ENCODE peak calls at places on chromosomes 7 and 10, in nine cellular contexts. G is CD4-positive, alpha-beta T cell; U is stimulated activated CD8-positive, alpha-beta memory T cell treated with anti-CD3 and anti-CD28 coated beads, Interleukin-15, amount 100 ng/mL, for 1 hour; P is hypothalamus; R is NCI-H510A treated with DMSO at 0.1 percent for 48 hours; F is NCI-H1105; O is activated T-helper 1 cell treated with anti-CD3 and anti-CD28 coated beads, Interleukin-2, amount 50 U/mL, for 16 hours; I is HTR-8/SVneo; Z is smooth muscle cell of the brain vasculature. X is an unnamed sample.

GRCh38 chr7:159050703-159051102 is 94.0 kb downstream of the VIPR2 start:
- DNase-seq in G (no peak), U (no peak), P (no peak), R (no peak), F (no peak), O (no peak), I (no peak), Z (no peak), X (no peak)

GRCh38 chr10:123009105-123009805 is 449 bp downstream of the ACADSB start:
- DNase-seq in G (peak), U (no peak), P (no peak), R (peak), F (no peak), O (no peak), I (no peak), Z (no peak), X (peak)

GRCh38 chr10:96700477-96701099 is 19.7 kb downstream of the PIK3AP1 start:
- DNase-seq in G (no peak), U (no peak), P (peak), R (no peak), F (no peak), O (no peak), I (no peak), Z (no peak), X (peak)

GRCh38 chr10:100791254-100792058 is 46.1 kb downstream of the PAX2 start:
- DNase-seq in G (no peak), U (no peak), P (no peak), R (no peak), F (no peak), O (no peak), I (no peak), Z (no peak), X (no peak)

GRCh38 chr7:103851357-103851756 is 138.1 kb downstream of the RELN start:
- DNase-seq in G (no peak), U (no peak), P (no peak), R (no peak), F (no peak), O (no peak), I (no peak), Z (no peak), X (no peak)

GRCh38 chr10:71045188-71045841 is 156.9 kb upstream of the PCBD1 start:
- DNase-seq in G (no peak), U (no peak), P (peak), R (peak), F (peak), O (no peak), I (no peak), Z (no peak), X (peak)

GRCh38 chr10:72509206-72509799 is 116.6 kb downstream of the MICU1 start:
- DNase-seq in G (no peak), U (no peak), P (no peak), R (no peak), F (no peak), O (no peak), I (no peak), Z (no peak), X (no peak)

GRCh38 chr10:97726636-97727178 is 10.2 kb upstream of the ZFYVE27 start:
- DNase-seq in G (no peak), U (no peak), P (no peak), R (no peak), F (no peak), O (no peak), I (no peak), Z (no peak), X (no peak)

GRCh38 chr10:1063232-1063862 is 7.2 kb downstream of the WDR37 start:
- DNase-seq in G (peak), U (no peak), P (no peak), R (no peak), F (no peak), O (no peak), I (no peak), Z (no peak), X (no peak)

GRCh38 chr10:48614481-48615383 is 9.9 kb upstream of the ARHGAP22 start:
- DNase-seq in G (no peak), U (no peak), P (no peak), R (no peak), F (no peak), O (no peak), I (no peak), Z (no peak), X (no peak)

GRCh38 chr10:78907458-78908211 is 161.1 kb upstream of the ZMIZ1 start:
- DNase-seq in G (no peak), U (no peak), P (no peak), R (no peak), F (no peak), O (no peak), I (no peak), Z (no peak), X (no peak)

GRCh38 chr7:117061751-117062150 is 108.5 kb downstream of the ST7 start:
- DNase-seq in G (no peak), U (no peak), P (no peak), R (no peak), F (no peak), O (no peak), I (no peak), Z (no peak), X (no peak)

GRCh38 chr7:100367676-100368613 is 5.3 kb upstream of the PILRA start:
- DNase-seq in G (no peak), U (no peak), P (no peak), R (no peak), F (no peak), O (no peak), I (no peak), Z (no peak), X (peak)

GRCh38 chr10:117000580-117000979 is 4.4 kb downstream of the SHTN1 start:
- DNase-seq in G (no peak), U (no peak), P (peak), R (no peak), F (no peak), O (no peak), I (no peak), Z (no peak), X (no peak)

GRCh38 chr10:23754179-23754578 is 315.3 kb downstream of the OTUD1 start:
- DNase-seq in G (no peak), U (no peak), P (no peak), R (no peak), F (no peak), O (no peak), I (no peak), Z (no peak), X (no peak)

GRCh38 chr7:45125193-45125904 is 13.9 kb upstream of the TBRG4 start:
- DNase-seq in G (no peak), U (no peak), P (no peak), R (no peak), F (no peak), O (no peak), I (no peak), Z (no peak), X (no peak)

GRCh38 chr7:25830986-25831558 is 320.9 kb upstream of the NFE2L3 start:
- DNase-seq in G (no peak), U (no peak), P (no peak), R (no peak), F (no peak), O (no peak), I (no peak), Z (no peak), X (no peak)

GRCh38 chr7:156050636-156051569 is 238.6 kb upstream of the SHH start:
- DNase-seq in G (no peak), U (no peak), P (no peak), R (no peak), F (no peak), O (no peak), I (no peak), Z (no peak), X (peak)

GRCh38 chr10:6569259-6569658 is 10.8 kb downstream of the PRKCQ start:
- DNase-seq in G (no peak), U (no peak), P (no peak), R (no peak), F (no peak), O (no peak), I (no peak), Z (no peak), X (no peak)

GRCh38 chr7:135682191-135682590 is 19.9 kb downstream of the STMP1 start:
- DNase-seq in G (no peak), U (no peak), P (no peak), R (no peak), F (no peak), O (no peak), I (no peak), Z (no peak), X (no peak)

GRCh38 chr10:60148266-60148840 is 241.3 kb downstream of the ANK3 start:
- DNase-seq in G (no peak), U (no peak), P (no peak), R (no peak), F (no peak), O (no peak), I (no peak), Z (peak), X (no peak)

GRCh38 chr10:79275431-79275851 is 71.8 kb upstream of the PPIF start:
- DNase-seq in G (no peak), U (no peak), P (peak), R (no peak), F (no peak), O (no peak), I (no peak), Z (no peak), X (no peak)

GRCh38 chr10:79105164-79105739 is 36.5 kb downstream of the ZMIZ1 start:
- DNase-seq in G (no peak), U (no peak), P (no peak), R (peak), F (no peak), O (no peak), I (no peak), Z (no peak), X (no peak)

GRCh38 chr7:105799006-105799405 is 77.4 kb downstream of the ATXN7L1 start:
- DNase-seq in G (no peak), U (no peak), P (no peak), R (no peak), F (no peak), O (no peak), I (no peak), Z (no peak), X (no peak)

GRCh38 chr7:5419523-5420107 is 4.0 kb downstream of the TNRC18 start:
- DNase-seq in G (no peak), U (no peak), P (peak), R (no peak), F (no peak), O (no peak), I (no peak), Z (no peak), X (no peak)

GRCh38 chr7:70420263-70420662 is 711.7 kb upstream of the GALNT17 start:
- DNase-seq in G (no peak), U (no peak), P (no peak), R (no peak), F (no peak), O (no peak), I (no peak), Z (no peak), X (no peak)

GRCh38 chr7:11319491-11320274 is 346.0 kb downstream of the PHF14 start:
- DNase-seq in G (no peak), U (no peak), P (no peak), R (no peak), F (no peak), O (no peak), I (no peak), Z (no peak), X (no peak)

GRCh38 chr7:43808410-43808809 is 49.9 kb downstream of the BLVRA start:
- DNase-seq in G (no peak), U (no peak), P (no peak), R (no peak), F (no peak), O (no peak), I (no peak), Z (no peak), X (no peak)

GRCh38 chr7:138891446-138891810 is 89.8 kb downstream of the KIAA1549 start:
- DNase-seq in G (no peak), U (no peak), P (no peak), R (no peak), F (no peak), O (no peak), I (no peak), Z (peak), X (no peak)

GRCh38 chr10:116255931-116256748 is 16.9 kb downstream of the GFRA1 start:
- DNase-seq in G (no peak), U (no peak), P (no peak), R (no peak), F (no peak), O (no peak), I (no peak), Z (no peak), X (no peak)

GRCh38 chr7:107208046-107208458 is 39.2 kb downstream of the HBP1 start:
- DNase-seq in G (no peak), U (no peak), P (no peak), R (no peak), F (no peak), O (no peak), I (no peak), Z (peak), X (no peak)

GRCh38 chr7:127704211-127704610 is 52.2 kb downstream of the SND1 start:
- DNase-seq in G (no peak), U (no peak), P (no peak), R (no peak), F (no peak), O (no peak), I (no peak), Z (no peak), X (no peak)

GRCh38 chr10:69497611-69498390 is 46.5 kb downstream of the TSPAN15 start:
- DNase-seq in G (no peak), U (no peak), P (no peak), R (no peak), F (no peak), O (no peak), I (no peak), Z (no peak), X (peak)

GRCh38 chr7:46226860-46227259 is 305.8 kb upstream of the IGFBP3 start:
- DNase-seq in G (no peak), U (no peak), P (no peak), R (no peak), F (no peak), O (no peak), I (no peak), Z (no peak), X (no peak)

X was measured in lower lobe of right lung.